ENCODE peak calls at places on chromosome 17, in six cellular contexts. E, A, J, H, Y and N are unnamed samples.

GRCh38 chr17:75267403-75268232 is 3.4 kb downstream of the MIF4GD start:
- DNase-seq in E (peak), A (no peak), J (peak), H (no peak), Y (no peak), N (peak)

GRCh38 chr17:17553217-17554195 is 38.0 kb downstream of the PEMT start:
- DNase-seq in E (no peak), A (no peak), J (no peak), H (no peak), Y (no peak), N (no peak)

GRCh38 chr17:64634217-64634616 is 27.9 kb downstream of the SMURF2 start:
- DNase-seq in E (no peak), A (no peak), J (no peak), H (no peak), Y (no peak), N (no peak)

GRCh38 chr17:76644995-76645394 is 1.4 kb upstream of the ST6GALNAC1 start:
- DNase-seq in E (no peak), A (no peak), J (no peak), H (no peak), Y (no peak), N (no peak)

GRCh38 chr17:12644623-12645022 is 21.1 kb upstream of the MYOCD start:
- DNase-seq in E (peak), A (no peak), J (no peak), H (no peak), Y (no peak), N (no peak)

GRCh38 chr17:9517396-9517795 is 58.2 kb downstream of the STX8 start:
- DNase-seq in E (peak), A (no peak), J (no peak), H (no peak), Y (no peak), N (no peak)

GRCh38 chr17:50042211-50042610 is 13.7 kb upstream of the ITGA3 start:
- DNase-seq in E (no peak), A (no peak), J (no peak), H (no peak), Y (no peak), N (no peak)

GRCh38 chr17:76492989-76493501 is 8.2 kb downstream of the RHBDF2 start:
- DNase-seq in E (no peak), A (peak), J (no peak), H (no peak), Y (peak), N (no peak)

GRCh38 chr17:44760474-44761308 is 1.9 kb downstream of the ADAM11 start:
- DNase-seq in E (no peak), A (no peak), J (no peak), H (no peak), Y (no peak), N (peak)

GRCh38 chr17:2502911-2503580 is 8.6 kb downstream of the METTL16 start:
- DNase-seq in E (no peak), A (no peak), J (no peak), H (no peak), Y (no peak), N (no peak)

GRCh38 chr17:27601069-27601974 is 29.7 kb upstream of the LGALS9 start:
- DNase-seq in E (peak), A (peak), J (peak), H (peak), Y (peak), N (peak)

GRCh38 chr17:30970757-30971567 is at the start of gene RNF135:
- DNase-seq in E (peak), A (peak), J (peak), H (peak), Y (peak), N (peak)
- H3K27ac ChIP-seq in E (peak), A (peak), J (peak), H (peak), Y (peak), N (no peak)

GRCh38 chr17:46796524-46796923 is 22.0 kb downstream of the WNT3 start:
- DNase-seq in E (no peak), A (no peak), J (no peak), H (no peak), Y (no peak), N (no peak)

GRCh38 chr17:46795379-46795952 is 23.0 kb downstream of the WNT3 start:
- DNase-seq in E (no peak), A (no peak), J (no peak), H (no peak), Y (no peak), N (no peak)

GRCh38 chr17:46797131-46797530 is 21.4 kb downstream of the WNT3 start:
- DNase-seq in E (no peak), A (no peak), J (no peak), H (no peak), Y (no peak), N (no peak)

GRCh38 chr17:46794318-46794717 is 24.2 kb downstream of the WNT3 start:
- DNase-seq in E (no peak), A (no peak), J (no peak), H (no peak), Y (no peak), N (no peak)

DNA sequence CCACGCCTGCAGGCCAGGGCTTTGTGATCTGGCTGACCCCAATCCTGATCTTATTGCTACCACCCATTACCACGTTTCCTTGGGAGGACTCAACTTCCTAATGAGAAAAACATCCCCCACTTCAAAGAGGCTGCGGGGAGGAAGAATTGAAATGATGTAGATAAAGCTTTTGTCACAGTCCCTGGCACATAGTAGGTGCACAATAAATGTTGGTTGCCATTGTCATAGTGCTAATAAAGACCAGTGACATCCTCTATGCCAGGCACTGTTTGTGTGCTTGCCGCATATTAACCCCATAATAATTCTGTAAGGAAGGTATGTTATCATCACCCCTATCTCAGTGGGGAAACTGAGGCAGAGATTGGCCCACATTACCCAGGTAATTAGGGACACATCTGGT is 22.4 kb downstream of the WNT3 start:
- DNase-seq in E (no peak), A (no peak), J (no peak), H (no peak), Y (no peak), N (no peak)
- H2BK15ac ChIP-seq in E (no peak), A (no peak), J (no peak), H (no peak), Y (no peak), N (no peak)

DNA sequence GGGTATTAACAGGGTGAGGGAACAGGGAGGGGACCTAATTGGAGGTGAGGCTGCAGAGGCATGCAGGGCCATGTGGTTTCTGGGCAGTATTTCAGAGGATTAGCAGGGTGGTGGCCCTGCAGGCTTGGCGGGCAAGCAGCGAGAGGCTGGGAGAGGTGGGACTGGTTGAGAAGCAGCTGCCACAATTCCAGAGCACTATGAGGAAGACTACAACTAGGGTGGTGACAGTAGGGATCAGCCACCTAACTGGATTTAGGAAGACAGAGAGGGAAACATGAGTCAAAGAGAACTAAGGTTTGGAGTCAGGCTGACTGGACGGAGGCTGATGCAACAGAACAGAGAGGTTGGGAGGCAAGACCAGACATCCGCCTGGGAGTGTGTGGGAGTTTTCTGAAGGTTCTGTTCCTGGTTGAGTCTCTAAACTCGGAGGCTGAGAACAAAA is 12.3 kb downstream of the ALOXE3 start:
- DNase-seq in E (peak), A (no peak), J (no peak), H (no peak), Y (no peak), N (no peak)
- H3K27ac ChIP-seq in E (no peak), A (no peak), J (no peak), H (no peak), Y (no peak), N (no peak)

DNA sequence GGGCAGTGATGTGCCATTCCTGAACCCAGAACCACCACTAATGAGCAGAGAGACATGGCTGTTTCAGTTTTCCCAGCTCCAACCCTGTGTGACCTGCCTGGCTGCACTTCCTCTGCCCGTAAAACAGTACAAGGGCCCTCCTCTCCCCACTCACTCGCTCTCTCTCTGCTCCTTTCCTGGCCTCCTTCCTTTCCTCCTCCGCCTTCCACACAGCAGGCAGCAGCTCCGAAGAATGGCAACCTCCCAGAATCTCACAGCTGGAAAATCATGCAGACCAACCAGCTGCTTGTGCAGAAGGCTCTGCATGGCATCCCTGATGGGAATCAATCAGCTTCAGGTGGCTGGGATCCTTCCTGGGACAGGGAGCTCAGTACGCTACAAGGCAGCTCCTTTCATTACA is 27.3 kb downstream of the TMEM132E start:
- DNase-seq in E (no peak), A (no peak), J (no peak), H (no peak), Y (no peak), N (peak)
- H2BK15ac ChIP-seq in E (no peak), A (no peak), J (no peak), H (no peak), Y (no peak), N (no peak)

DNA sequence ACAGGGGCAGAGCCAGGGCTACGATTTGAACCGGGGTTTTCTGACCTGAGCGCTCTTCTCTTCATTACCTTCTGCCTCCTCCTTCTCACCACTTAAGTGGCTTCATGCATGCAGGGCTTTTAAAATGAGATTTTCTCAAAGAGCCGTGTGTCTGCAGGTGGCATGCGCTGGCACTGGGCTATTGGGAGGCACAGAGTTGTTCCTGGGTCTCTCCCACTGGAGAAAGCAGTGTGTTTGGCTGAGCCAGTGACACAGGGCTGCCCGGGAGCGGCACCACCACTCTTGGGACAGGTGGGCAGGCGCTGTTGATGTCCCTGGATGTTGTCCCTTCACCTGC is 218.8 kb upstream of the CHMP6 start:
- DNase-seq in E (no peak), A (no peak), J (no peak), H (no peak), Y (no peak), N (no peak)
- H3K27ac ChIP-seq in E (no peak), A (peak), J (no peak), H (no peak), Y (no peak), N (no peak)

GRCh38 chr17:68178831-68179230 is 69.0 kb upstream of the AMZ2 start:
- DNase-seq in E (no peak), A (no peak), J (no peak), H (no peak), Y (no peak), N (no peak)

GRCh38 chr17:68184816-68185436 is 62.9 kb upstream of the AMZ2 start:
- DNase-seq in E (no peak), A (no peak), J (no peak), H (no peak), Y (no peak), N (no peak)

GRCh38 chr17:68182940-68183551 is 64.8 kb upstream of the AMZ2 start:
- DNase-seq in E (peak), A (no peak), J (no peak), H (no peak), Y (no peak), N (peak)

GRCh38 chr17:68182016-68182315 is 65.9 kb upstream of the AMZ2 start:
- DNase-seq in E (no peak), A (no peak), J (no peak), H (no peak), Y (no peak), N (no peak)

GRCh38 chr17:68184141-68184571 is 63.7 kb upstream of the AMZ2 start:
- DNase-seq in E (no peak), A (no peak), J (no peak), H (no peak), Y (no peak), N (peak)
- H2BK15ac ChIP-seq in E (no peak), A (no peak), J (no peak), H (peak), Y (no peak), N (no peak)

GRCh38 chr17:29100296-29100695 is 57.4 kb downstream of the PIPOX start:
- DNase-seq in E (no peak), A (no peak), J (no peak), H (no peak), Y (no peak), N (no peak)

GRCh38 chr17:29103341-29103740 is 60.4 kb downstream of the PIPOX start:
- DNase-seq in E (no peak), A (no peak), J (no peak), H (no peak), Y (no peak), N (no peak)

GRCh38 chr17:29099527-29099926 is 56.6 kb downstream of the PIPOX start:
- DNase-seq in E (peak), A (no peak), J (no peak), H (no peak), Y (no peak), N (no peak)

GRCh38 chr17:29102741-29103181 is 59.8 kb downstream of the PIPOX start:
- DNase-seq in E (no peak), A (no peak), J (no peak), H (no peak), Y (no peak), N (no peak)

GRCh38 chr17:29102046-29102445 is 59.1 kb downstream of the PIPOX start:
- DNase-seq in E (no peak), A (no peak), J (no peak), H (no peak), Y (no peak), N (no peak)
- H3K27ac ChIP-seq in E (no peak), A (no peak), J (no peak), H (no peak), Y (no peak), N (no peak)

DNA sequence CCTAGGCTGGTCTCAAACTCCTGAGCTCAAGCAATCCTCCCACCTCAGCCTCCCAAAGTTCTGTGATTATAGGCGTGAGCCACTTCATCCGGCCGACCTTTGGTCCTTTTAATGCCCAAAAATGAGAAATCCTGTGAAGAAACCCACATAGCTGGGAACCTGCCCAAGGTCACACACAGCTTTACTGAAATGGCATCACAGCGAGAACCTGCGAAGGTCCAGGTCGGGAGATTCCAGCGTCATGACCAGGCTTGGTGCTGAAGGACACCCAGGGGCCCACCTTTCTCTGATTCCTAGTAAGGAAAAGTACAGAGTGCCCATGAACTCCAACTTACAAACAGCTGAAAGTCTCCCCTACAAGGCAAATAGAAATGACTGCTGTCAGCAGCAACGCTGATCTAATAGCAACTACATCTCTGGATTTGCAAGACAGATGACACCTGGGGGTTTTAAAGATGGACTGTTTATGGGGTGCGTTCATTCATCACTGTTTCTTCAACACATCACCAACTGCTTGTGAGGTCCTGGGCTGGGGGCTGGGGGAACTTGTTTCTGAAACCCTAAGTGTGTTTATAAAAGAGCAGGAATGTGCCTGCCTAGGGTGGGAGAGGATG is 24.5 kb upstream of the DNAH17 start:
- DNase-seq in E (no peak), A (no peak), J (no peak), H (no peak), Y (no peak), N (no peak)
- H2BK15ac ChIP-seq in E (no peak), A (no peak), J (no peak), H (no peak), Y (no peak), N (no peak)

GRCh38 chr17:61634942-61635538 is 44.0 kb upstream of the NACA2 start:
- DNase-seq in E (no peak), A (no peak), J (no peak), H (no peak), Y (no peak), N (no peak)
- H3K27ac ChIP-seq in E (no peak), A (no peak), J (no peak), H (no peak), Y (no peak), N (no peak)